ENCODE peak calls at places on chromosomes 5 and 9, in six cellular contexts. U is thoracic aorta; G is T-helper 2 cell; O is skeletal muscle cell; Q is activated CD8-positive, alpha-beta T cell treated with anti-CD3 and anti-CD28 coated beads, Interleukin-2, amount 10 ng/mL, durations not matched to agents 7 days and 5 days; Y is GM12865. N is an unnamed sample.

GRCh38 chr5:174501461-174502069 is 222.8 kb upstream of the MSX2 start:
- DNase-seq in U (no peak), G (no peak), O (peak), Q (no peak), Y (no peak), N (no peak)

GRCh38 chr9:138080979-138081378 is 203.4 kb downstream of the CACNA1B start:
- DNase-seq in U (no peak), G (no peak), O (no peak), Q (no peak), Y (no peak), N (no peak)

GRCh38 chr5:131277875-131278795 is 14.3 kb downstream of the CDC42SE2 start:
- DNase-seq in U (no peak), G (no peak), O (no peak), Q (no peak), Y (peak), N (no peak)

GRCh38 chr9:115364991-115365390 is 247.0 kb upstream of the TNC start:
- DNase-seq in U (no peak), G (no peak), O (no peak), Q (no peak), Y (no peak), N (no peak)

GRCh38 chr9:77475641-77476473 is 172.3 kb downstream of the GNA14 start:
- DNase-seq in U (no peak), G (peak), O (peak), Q (peak), Y (peak), N (no peak)

GRCh38 chr5:1521054-1521453 is 2.7 kb downstream of the LPCAT1 start:
- DNase-seq in U (no peak), G (no peak), O (no peak), Q (no peak), Y (no peak), N (no peak)

GRCh38 chr5:107544967-107545366 is 125.8 kb downstream of the EFNA5 start:
- DNase-seq in U (no peak), G (no peak), O (no peak), Q (no peak), Y (no peak), N (no peak)

GRCh38 chr9:137049544-137050449 is 3.8 kb upstream of the NPDC1 start:
- DNase-seq in U (no peak), G (peak), O (no peak), Q (peak), Y (peak), N (peak)

GRCh38 chr5:135126688-135127603 is 92.9 kb upstream of the PITX1 start:
- DNase-seq in U (no peak), G (no peak), O (no peak), Q (no peak), Y (no peak), N (no peak)

GRCh38 chr9:107307331-107307730 is 24.3 kb downstream of the RAD23B start:
- DNase-seq in U (no peak), G (no peak), O (no peak), Q (no peak), Y (no peak), N (no peak)

GRCh38 chr9:34256104-34256503 is 73.0 kb downstream of the KIF24 start:
- DNase-seq in U (no peak), G (no peak), O (no peak), Q (peak), Y (no peak), N (no peak)

GRCh38 chr5:18314192-18314778 is 680.0 kb downstream of the TAF11L14 start:
- DNase-seq in U (no peak), G (no peak), O (no peak), Q (no peak), Y (peak), N (peak)

GRCh38 chr9:93061260-93061751 is 2.8 kb downstream of the SUSD3 start:
- DNase-seq in U (no peak), G (no peak), O (no peak), Q (no peak), Y (no peak), N (no peak)

GRCh38 chr9:125361837-125362531 is 100.4 kb downstream of the GAPVD1 start:
- DNase-seq in U (no peak), G (no peak), O (no peak), Q (peak), Y (peak), N (peak)

GRCh38 chr5:151675225-151675955 is 11.3 kb downstream of the SPARC start:
- DNase-seq in U (no peak), G (no peak), O (no peak), Q (no peak), Y (peak), N (no peak)

GRCh38 chr5:91109634-91110033 is 273.5 kb downstream of the ARRDC3 start:
- DNase-seq in U (no peak), G (no peak), O (no peak), Q (no peak), Y (no peak), N (no peak)

GRCh38 chr9:131598121-131598520 is 52.8 kb downstream of the PRRT1B start:
- DNase-seq in U (no peak), G (no peak), O (no peak), Q (no peak), Y (no peak), N (no peak)

GRCh38 chr5:43049216-43049615 is 9.1 kb upstream of the ANXA2R start:
- DNase-seq in U (no peak), G (no peak), O (no peak), Q (no peak), Y (no peak), N (no peak)

GRCh38 chr9:99851028-99851822 is 29.5 kb downstream of the NR4A3 start:
- DNase-seq in U (no peak), G (no peak), O (no peak), Q (peak), Y (peak), N (peak)

GRCh38 chr9:78674874-78675273 is 377.9 kb downstream of the PSAT1 start:
- DNase-seq in U (no peak), G (no peak), O (no peak), Q (no peak), Y (no peak), N (no peak)

GRCh38 chr5:91379602-91380490 is 3.3 kb downstream of the ARRDC3 start:
- DNase-seq in U (peak), G (peak), O (peak), Q (peak), Y (peak), N (peak)

GRCh38 chr9:122320346-122320995 is 50.4 kb upstream of the PTGS1 start:
- DNase-seq in U (no peak), G (no peak), O (no peak), Q (no peak), Y (no peak), N (peak)

GRCh38 chr5:159061834-159062530 is 37.7 kb downstream of the EBF1 start:
- DNase-seq in U (no peak), G (no peak), O (no peak), Q (no peak), Y (no peak), N (no peak)

GRCh38 chr9:124299519-124300090 is 41.9 kb downstream of the NEK6 start:
- DNase-seq in U (no peak), G (no peak), O (no peak), Q (no peak), Y (no peak), N (no peak)

GRCh38 chr9:87420884-87421283 is 76.8 kb upstream of the DAPK1 start:
- DNase-seq in U (no peak), G (no peak), O (no peak), Q (no peak), Y (no peak), N (no peak)

GRCh38 chr5:157245477-157245876 is 20.4 kb upstream of the CYFIP2 start:
- DNase-seq in U (no peak), G (no peak), O (no peak), Q (no peak), Y (no peak), N (no peak)

GRCh38 chr5:173802670-173803165 is 85.4 kb upstream of the CPEB4 start:
- DNase-seq in U (peak), G (no peak), O (no peak), Q (no peak), Y (no peak), N (no peak)

GRCh38 chr5:163915481-163915961 is 410.1 kb downstream of the MAT2B start:
- DNase-seq in U (no peak), G (no peak), O (no peak), Q (no peak), Y (peak), N (no peak)

GRCh38 chr5:115100556-115100955 is 69.2 kb downstream of the TRIM36 start:
- DNase-seq in U (no peak), G (no peak), O (peak), Q (no peak), Y (no peak), N (no peak)